ENCODE peak calls at places on chromosomes 5 and 9, in nine cellular contexts. T is cardiac muscle cell; L is HL-60; K is cardiac fibroblast; Q is AG10803; O is stomach; E is CD4-positive, alpha-beta T cell; F is ovary; Z is endothelial cell. D is an unnamed sample.

GRCh38 chr9:4207881-4208615 is 91.8 kb downstream of the GLIS3 start:
- DNase-seq in Z (no peak), L (no peak), Q (peak; percentile 79), T (no peak), O (no peak), K (peak; percentile 94), E (no peak), F (no peak), D (no peak)

GRCh38 chr9:95181226-95181818 is 136.2 kb downstream of the FANCC start:
- DNase-seq in Q (peak; percentile 22), Z (no peak), K (peak; percentile 36), O (no peak), F (no peak), T (peak; percentile 31), E (no peak), L (no peak), D (no peak)

GRCh38 chr9:113609562-113610318 is 146.2 kb downstream of the RGS3 start:
- DNase-seq in L (no peak), T (peak; percentile 87), Q (no peak), Z (peak; percentile 71), O (peak; percentile 97), K (peak; percentile 61), F (peak; percentile 99), E (no peak), D (no peak)

GRCh38 chr9:22040760-22041159 is 31.7 kb upstream of the CDKN2B start:
- DNase-seq in Z (no peak), E (no peak), Q (peak; percentile 82), T (no peak), K (peak; percentile 81), O (no peak), L (no peak), F (no peak), D (no peak)

GRCh38 chr5:142618125-142618524 is 67.8 kb downstream of the FGF1 start:
- DNase-seq in L (no peak), T (no peak), O (no peak), Z (no peak), E (no peak), F (no peak), Q (peak; percentile 79), K (peak; percentile 89), D (no peak)

GRCh38 chr5:172104021-172104420 is 84.0 kb downstream of the STK10 start:
- DNase-seq in Q (no peak), L (no peak), F (no peak), K (no peak), T (no peak), O (no peak), E (no peak), Z (no peak), D (no peak)

GRCh38 chr9:20442461-20443319 is 179.6 kb downstream of the MLLT3 start:
- DNase-seq in K (no peak), O (no peak), L (no peak), T (no peak), Q (no peak), Z (no peak), F (no peak), E (no peak), D (no peak)

GRCh38 chr9:19479874-19480273 is 71.1 kb downstream of the ACER2 start:
- DNase-seq in O (no peak), F (no peak), K (no peak), E (no peak), L (no peak), T (no peak), Q (no peak), Z (no peak), D (no peak)

GRCh38 chr9:37955781-37956422 is 52.0 kb upstream of the SLC25A51 start:
- DNase-seq in Z (no peak), K (no peak), E (no peak), T (no peak), O (no peak), F (no peak), Q (no peak), L (no peak), D (no peak)

GRCh38 chr5:367358-368130 is 46.0 kb downstream of the AHRR start:
- DNase-seq in O (no peak), Z (no peak), K (no peak), T (no peak), Q (no peak), L (no peak), F (no peak), E (no peak), D (no peak)

GRCh38 chr9:126491256-126491879 is 122.4 kb upstream of the LMX1B start:
- DNase-seq in Z (peak; percentile 60), K (peak; percentile 81), E (no peak), F (no peak), O (peak; percentile 52), Q (peak; percentile 66), L (no peak), T (peak; percentile 76), D (no peak)

GRCh38 chr9:3916420-3916819 is 383.4 kb downstream of the GLIS3 start:
- DNase-seq in K (no peak), F (no peak), Q (no peak), O (no peak), Z (no peak), T (no peak), L (no peak), E (no peak), D (no peak)

GRCh38 chr5:35369965-35370790 is 139.9 kb upstream of the PRLR start:
- DNase-seq in L (no peak), F (no peak), Q (no peak), T (no peak), Z (peak; percentile 6), E (no peak), O (no peak), K (no peak), D (peak; percentile 24)

GRCh38 chr5:34597034-34597433 is 59.1 kb upstream of the RAI14 start:
- DNase-seq in O (no peak), L (no peak), E (no peak), Z (no peak), F (no peak), K (no peak), Q (peak; percentile 36), T (no peak), D (no peak)

GRCh38 chr5:36418172-36418979 is 116.7 kb upstream of the RANBP3L start:
- DNase-seq in K (peak; percentile 15), Q (peak; percentile 14), F (no peak), L (no peak), E (no peak), Z (no peak), T (no peak), O (no peak), D (no peak)

GRCh38 chr5:95018511-95018910 is 266.4 kb downstream of the MCTP1 start:
- DNase-seq in T (no peak), O (no peak), Z (no peak), Q (no peak), F (no peak), E (no peak), L (no peak), K (no peak), D (no peak)

GRCh38 chr9:4058931-4059330 is 240.9 kb downstream of the GLIS3 start:
- DNase-seq in F (no peak), K (no peak), Z (no peak), O (no peak), L (no peak), E (no peak), T (no peak), Q (no peak), D (no peak)

DNA sequence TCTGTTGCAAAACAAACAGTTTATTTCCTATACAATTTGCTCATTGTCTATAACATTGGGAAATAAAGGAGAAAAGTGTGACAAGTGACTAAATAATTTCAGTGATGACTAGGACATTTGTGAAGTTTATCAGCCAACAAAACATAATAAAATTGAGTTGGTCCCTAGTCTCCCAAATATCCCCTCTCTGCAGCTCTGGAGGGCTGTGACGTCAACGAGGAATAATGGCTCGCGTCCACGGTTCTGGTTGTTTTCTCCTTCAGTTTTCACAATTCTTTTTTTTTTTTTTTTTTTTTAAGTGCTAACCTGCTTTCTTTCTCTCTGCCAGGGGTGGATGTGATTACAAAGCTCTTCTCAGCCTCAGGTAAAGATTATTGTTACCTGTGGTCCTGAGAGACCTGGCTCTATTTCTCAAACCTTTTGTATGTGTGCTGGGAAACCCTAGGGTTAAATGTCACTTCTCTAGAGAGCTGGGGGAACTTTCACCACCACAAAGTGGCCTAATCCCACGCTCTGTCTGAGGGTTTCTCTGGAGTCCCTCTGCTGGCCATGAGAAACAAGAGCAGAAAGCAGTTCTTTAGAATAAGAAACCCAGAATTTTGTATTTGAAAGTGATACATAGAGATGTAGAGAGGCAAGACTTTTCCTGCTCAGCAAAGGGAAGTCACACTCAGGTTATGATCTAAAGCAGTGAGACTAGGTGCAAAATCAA is 36.2 kb upstream of the ANKRD55 start:
- DNase-seq in T (peak; percentile 68), K (peak; percentile 82), Q (peak; percentile 67), F (peak; percentile 52), O (no peak), L (no peak), E (no peak), Z (peak; percentile 35), D (no peak)
- TF ChIP-seq CTCF in T (peak; percentile 82), K (peak; percentile 80), Q (peak; percentile 89), F (peak; percentile 24), O (no peak), L (peak; percentile 7), E (no peak), Z (peak; percentile 55), D (peak; percentile 40)

DNA sequence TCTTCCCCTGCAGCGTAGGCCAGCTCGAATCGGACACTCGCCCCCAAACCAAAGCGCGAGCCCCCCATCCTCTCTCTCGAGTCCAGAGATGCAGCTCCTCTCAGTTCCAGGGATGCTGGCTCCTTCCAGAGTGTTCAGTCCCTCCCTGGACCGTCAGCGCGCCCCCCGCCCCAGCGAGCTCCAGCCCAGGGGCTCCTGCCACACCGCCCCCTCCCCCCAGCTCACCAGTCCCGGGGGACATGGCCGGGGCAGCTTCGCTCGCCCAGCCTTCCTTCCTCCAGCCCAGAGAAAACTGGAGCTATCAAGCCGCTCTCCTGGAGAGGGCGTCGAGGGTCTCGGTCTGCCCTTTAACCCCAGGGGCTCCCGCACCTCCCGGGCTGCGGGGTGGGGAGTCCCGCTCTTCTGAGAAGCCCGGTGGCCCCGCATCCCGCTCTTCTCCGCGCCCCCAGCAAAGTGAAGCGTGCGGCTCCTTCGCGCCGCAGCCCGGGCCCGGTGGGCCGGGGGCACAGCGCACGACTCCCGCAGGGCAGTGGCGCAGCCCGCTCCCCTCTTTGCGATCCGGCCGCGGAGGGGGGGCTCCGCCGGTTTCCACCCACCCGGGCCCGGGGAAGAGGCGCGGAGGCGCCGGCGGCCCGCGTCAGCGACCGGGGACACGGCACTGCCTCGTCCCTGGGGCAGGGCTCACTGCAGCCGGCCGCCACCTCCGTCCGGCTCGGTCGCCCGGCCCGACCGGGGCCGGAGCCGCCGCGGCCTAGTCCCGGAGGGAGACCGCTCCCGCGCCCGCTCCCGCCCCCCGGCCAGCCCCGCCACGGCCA is 585 bp downstream of the MIER3 start:
- DNase-seq in L (no peak), Z (peak; percentile 62), F (peak; percentile 62), T (peak; percentile 65), Q (peak; percentile 18), E (peak; percentile 16), O (no peak), K (peak; percentile 9), D (peak; percentile 25)
- TF ChIP-seq CTCF in L (no peak), Z (no peak), F (no peak), T (no peak), Q (no peak), E (no peak), O (no peak), K (no peak), D (no peak)

GRCh38 chr5:149357370-149358293 is at the start of gene PCYOX1L:
- DNase-seq in K (peak; percentile 95), T (peak; percentile 96), Q (peak; percentile 94), E (peak; percentile 95), Z (peak; percentile 91), F (peak; percentile 96), O (peak; percentile 96), L (peak; percentile 80), D (peak; percentile 80)
- TF ChIP-seq CTCF in K (no peak), T (no peak), Q (no peak), E (no peak), Z (no peak), F (no peak), O (no peak), L (no peak), D (no peak)

GRCh38 chr5:23977996-23978395 is 470.6 kb downstream of the PRDM9 start:
- DNase-seq in Z (no peak), Q (no peak), F (no peak), L (peak; percentile 6), K (peak; percentile 1), E (no peak), O (no peak), T (no peak), D (no peak)
- TF ChIP-seq CTCF in Z (peak; percentile 44), Q (peak; percentile 34), F (no peak), L (peak; percentile 15), K (peak; percentile 23), E (no peak), O (no peak), T (no peak), D (peak; percentile 28)

D was measured in D721Med.